ENCODE peak calls at places on chromosome 12, in five cellular contexts. W, V, Z, P and L are unnamed samples.
A peak's percentile ranks its signal among the peaks of the same experiment; 100 is the strongest.

GRCh38 chr12:67069451-67070306 is 199.5 kb upstream of the CAND1 start:
- DNase-seq in W (peak; percentile 66), Z (no peak), P (no peak), V (no peak), L (peak; percentile 56)

GRCh38 chr12:117033382-117034045 is 65.7 kb downstream of the TESC start:
- DNase-seq in W (no peak), V (no peak), Z (no peak), P (no peak), L (no peak)

GRCh38 chr12:25707056-25707455 is 154.0 kb upstream of the LMNTD1 start:
- DNase-seq in V (no peak), W (no peak), P (no peak), Z (no peak), L (no peak)

GRCh38 chr12:3717283-3717974 is 35.5 kb downstream of the CRACR2A start:
- DNase-seq in V (no peak), W (no peak), Z (no peak), P (no peak), L (no peak)

GRCh38 chr12:78189656-78190055 is 359.0 kb downstream of the NAV3 start:
- DNase-seq in P (no peak), Z (no peak), V (peak; percentile 30), W (no peak), L (no peak)

GRCh38 chr12:71018682-71019081 is 98.1 kb upstream of the PTPRR start:
- DNase-seq in P (no peak), V (no peak), Z (no peak), W (no peak), L (no peak)

GRCh38 chr12:96401061-96401871 is 1.0 kb upstream of the CDK17 start:
- DNase-seq in Z (no peak), P (peak; percentile 40), V (peak; percentile 95), W (peak; percentile 67), L (peak; percentile 93)

GRCh38 chr12:25364529-25365339 is 114.0 kb upstream of the KRAS start:
- DNase-seq in P (no peak), Z (no peak), W (no peak), V (no peak), L (peak; percentile 41)

GRCh38 chr12:62862259-62862881 is 72.6 kb downstream of the PPM1H start:
- DNase-seq in V (peak; percentile 14), Z (peak; percentile 25), W (peak; percentile 76), P (peak; percentile 21), L (no peak)

GRCh38 chr12:24664151-24664550 is 284.8 kb downstream of the BCAT1 start:
- DNase-seq in W (no peak), P (no peak), V (peak; percentile 77), Z (no peak), L (no peak)